ENCODE peak calls at places on chromosomes 4 and X, in nine cellular contexts. Y is stimulated activated CD8-positive, alpha-beta memory T cell treated with anti-CD3 and anti-CD28 coated beads, Interleukin-4, amount 100 ng/mL, for 1 hour; K is heart right ventricle; I is H9; J is NCI-H69; N is AG20443; T is activated naive CD4-positive, alpha-beta T cell treated with anti-CD3 and anti-CD28 coated beads, Interleukin-2, amount 10 ng/mL, durations not matched to agents 7 days and 5 days; G is HT1080; S is AG08396. F is an unnamed sample.

GRCh38 chrX:53666171-53666570 is 20.3 kb downstream of the HUWE1 start:
- DNase-seq in Y (no peak), K (no peak), I (no peak), J (no peak), N (no peak), T (no peak), G (no peak), S (no peak), F (no peak)

GRCh38 chrX:14529288-14529989 is at the start of gene GLRA2:
- DNase-seq in Y (no peak), K (no peak), I (peak; percentile 49), J (no peak), N (peak; percentile 25), T (peak; percentile 39), G (no peak), S (peak; percentile 11), F (no peak)

GRCh38 chr4:20445933-20446723 is 194.4 kb downstream of the SLIT2 start:
- DNase-seq in Y (no peak), K (no peak), I (no peak), J (peak; percentile 86), N (no peak), T (no peak), G (no peak), S (no peak), F (no peak)

GRCh38 chr4:94032754-94033153 is 174.9 kb upstream of the SMARCAD1 start:
- DNase-seq in Y (no peak), K (no peak), I (peak; percentile 36), J (no peak), N (peak; percentile 24), T (no peak), G (peak; percentile 5), S (no peak), F (no peak)

GRCh38 chr4:150960818-150961217 is 54.3 kb downstream of the LRBA start:
- DNase-seq in Y (peak; percentile 7), K (no peak), I (peak; percentile 69), J (peak; percentile 41), N (peak; percentile 35), T (peak; percentile 39), G (peak; percentile 20), S (peak; percentile 53), F (no peak)

GRCh38 chr4:98150092-98150761 is 7.0 kb upstream of the STPG2 start:
- DNase-seq in Y (no peak), K (no peak), I (no peak), J (no peak), N (no peak), T (no peak), G (no peak), S (no peak), F (no peak)

GRCh38 chrX:119643696-119644095 is 37.5 kb upstream of the NKRF start:
- DNase-seq in Y (no peak), K (no peak), I (no peak), J (no peak), N (no peak), T (no peak), G (no peak), S (no peak), F (no peak)

GRCh38 chrX:153573999-153574398 is 24.9 kb downstream of the CCNQ start:
- DNase-seq in Y (no peak), K (no peak), I (no peak), J (peak; percentile 31), N (no peak), T (peak; percentile 27), G (no peak), S (no peak), F (no peak)

GRCh38 chr4:137307806-137308205 is 224.5 kb downstream of the PCDH18 start:
- DNase-seq in Y (no peak), K (no peak), I (no peak), J (no peak), N (peak; percentile 63), T (no peak), G (peak; percentile 44), S (peak; percentile 20), F (no peak)

GRCh38 chrX:104254442-104255115 is at the start of gene ESX1:
- DNase-seq in Y (no peak), K (no peak), I (peak; percentile 48), J (no peak), N (peak; percentile 12), T (no peak), G (no peak), S (no peak), F (no peak)

GRCh38 chr4:5995901-5996623 is 22.2 kb downstream of the C4orf50 start:
- DNase-seq in Y (no peak), K (no peak), I (peak; percentile 27), J (peak; percentile 3), N (no peak), T (no peak), G (no peak), S (no peak), F (no peak)

GRCh38 chr4:128600996-128601857 is 208.3 kb upstream of the JADE1 start:
- DNase-seq in Y (no peak), K (peak; percentile 41), I (no peak), J (peak; percentile 94), N (peak; percentile 57), T (no peak), G (peak; percentile 95), S (peak; percentile 79), F (no peak)

GRCh38 chr4:145734576-145735329 is 54.8 kb downstream of the C4orf51 start:
- DNase-seq in Y (no peak), K (no peak), I (no peak), J (no peak), N (peak; percentile 89), T (no peak), G (peak; percentile 97), S (peak; percentile 88), F (peak; percentile 74)

GRCh38 chrX:153971632-153972367 is at the start of gene HCFC1:
- DNase-seq in Y (peak; percentile 81), K (peak; percentile 90), I (peak; percentile 86), J (peak; percentile 97), N (peak; percentile 74), T (peak; percentile 92), G (peak; percentile 91), S (peak; percentile 88), F (peak; percentile 73)

GRCh38 chr4:183444953-183445543 is 612 bp downstream of the CDKN2AIP start:
- DNase-seq in Y (no peak), K (peak; percentile 46), I (no peak), J (peak; percentile 55), N (peak; percentile 52), T (no peak), G (peak; percentile 26), S (peak; percentile 61), F (peak; percentile 75)

GRCh38 chr4:81351653-81352455 is 119.9 kb downstream of the RASGEF1B start:
- DNase-seq in Y (peak; percentile 42), K (peak; percentile 46), I (peak; percentile 80), J (peak; percentile 66), N (peak; percentile 56), T (peak; percentile 71), G (peak; percentile 27), S (peak; percentile 41), F (no peak)

GRCh38 chr4:169031392-169031791 is 21.3 kb upstream of the CBR4 start:
- DNase-seq in Y (no peak), K (no peak), I (no peak), J (no peak), N (no peak), T (no peak), G (no peak), S (no peak), F (no peak)

GRCh38 chr4:130359537-130359936 is 1263.6 kb downstream of the C4orf33 start:
- DNase-seq in Y (no peak), K (no peak), I (no peak), J (peak; percentile 23), N (peak; percentile 9), T (no peak), G (peak; percentile 17), S (peak; percentile 21), F (no peak)

GRCh38 chr4:119300072-119300387 is 21.9 kb downstream of the FABP2 start:
- DNase-seq in Y (no peak), K (peak; percentile 21), I (no peak), J (no peak), N (peak; percentile 56), T (peak; percentile 53), G (no peak), S (peak; percentile 43), F (peak; percentile 82)

GRCh38 chr4:3427134-3427476 is 14.7 kb upstream of the HGFAC start:
- DNase-seq in Y (no peak), K (no peak), I (no peak), J (no peak), N (no peak), T (no peak), G (no peak), S (no peak), F (no peak)

GRCh38 chr4:56408978-56409377 is 21.7 kb upstream of the AASDH start:
- DNase-seq in Y (no peak), K (no peak), I (no peak), J (no peak), N (no peak), T (no peak), G (no peak), S (no peak), F (no peak)

GRCh38 chrX:123818243-123818642 is 41.6 kb upstream of the XIAP start:
- DNase-seq in Y (no peak), K (no peak), I (no peak), J (no peak), N (peak; percentile 50), T (no peak), G (peak; percentile 82), S (peak; percentile 58), F (no peak)

GRCh38 chr4:82219346-82219745 is 154.4 kb downstream of the HNRNPD start:
- DNase-seq in Y (no peak), K (no peak), I (no peak), J (no peak), N (no peak), T (no peak), G (no peak), S (no peak), F (no peak)

GRCh38 chr4:173529505-173530325 is at the start of gene HAND2:
- DNase-seq in Y (no peak), K (peak; percentile 81), I (peak; percentile 73), J (no peak), N (peak; percentile 88), T (no peak), G (peak; percentile 50), S (peak; percentile 51), F (peak; percentile 90)

GRCh38 chr4:163482197-163482596 is 8.6 kb upstream of the TKTL2 start:
- DNase-seq in Y (no peak), K (no peak), I (no peak), J (no peak), N (no peak), T (no peak), G (no peak), S (no peak), F (no peak)

GRCh38 chr4:73068496-73069337 is 799 bp downstream of the COX18 start:
- DNase-seq in Y (no peak), K (no peak), I (no peak), J (peak; percentile 52), N (peak; percentile 12), T (no peak), G (peak; percentile 47), S (peak; percentile 14), F (no peak)

GRCh38 chr4:16896871-16897270 is 1.6 kb downstream of the LDB2 start:
- DNase-seq in Y (no peak), K (no peak), I (no peak), J (no peak), N (peak; percentile 30), T (no peak), G (peak; percentile 8), S (peak; percentile 45), F (no peak)

GRCh38 chr4:30722916-30723270 is 2.7 kb downstream of the PCDH7 start:
- DNase-seq in Y (no peak), K (no peak), I (peak; percentile 41), J (no peak), N (no peak), T (no peak), G (no peak), S (no peak), F (no peak)